ENCODE peak calls at places on chromosomes 4 and X, in five cellular contexts. One of them, this sample, is unnamed.

GRCh38 chr4:19888587-19888986 is 363.1 kb upstream of the SLIT2 start:
- DNase-seq in heart right ventricle: no peak
- DNase-seq in ovary: no peak
- DNase-seq in cardiac muscle cell: no peak
- DNase-seq in left lung: no peak
- DNase-seq in this sample: no peak

GRCh38 chr4:6342530-6343293 is 73.1 kb downstream of the WFS1 start:
- DNase-seq in heart right ventricle: peak; percentile 39
- DNase-seq in ovary: no peak
- DNase-seq in cardiac muscle cell: peak; percentile 10
- DNase-seq in left lung: peak; percentile 16
- DNase-seq in this sample: no peak

GRCh38 chr4:1323635-1324442 is 23.2 kb upstream of the UVSSA start:
- DNase-seq in heart right ventricle: no peak
- DNase-seq in ovary: no peak
- DNase-seq in cardiac muscle cell: no peak
- DNase-seq in left lung: no peak
- DNase-seq in this sample: peak; percentile 100

GRCh38 chrX:53631156-53631555 is 55.4 kb downstream of the HUWE1 start:
- DNase-seq in heart right ventricle: no peak
- DNase-seq in ovary: no peak
- DNase-seq in cardiac muscle cell: no peak
- DNase-seq in left lung: no peak
- DNase-seq in this sample: no peak

GRCh38 chr4:146675171-146675570 is 36.5 kb downstream of the POU4F2 start:
- DNase-seq in heart right ventricle: no peak
- DNase-seq in ovary: no peak
- DNase-seq in cardiac muscle cell: no peak
- DNase-seq in left lung: no peak
- DNase-seq in this sample: no peak

GRCh38 chr4:119016636-119017035 is 119.0 kb upstream of the MYOZ2 start:
- DNase-seq in heart right ventricle: no peak
- DNase-seq in ovary: no peak
- DNase-seq in cardiac muscle cell: no peak
- DNase-seq in left lung: no peak
- DNase-seq in this sample: no peak

GRCh38 chrX:31871989-31872388 is 800.1 kb upstream of the FTHL17 start:
- DNase-seq in heart right ventricle: no peak
- DNase-seq in ovary: no peak
- DNase-seq in cardiac muscle cell: peak; percentile 49
- DNase-seq in left lung: no peak
- DNase-seq in this sample: no peak

GRCh38 chr4:152778656-152779512 is 646 bp downstream of the TIGD4 start:
- DNase-seq in heart right ventricle: peak; percentile 19
- DNase-seq in ovary: peak; percentile 39
- DNase-seq in cardiac muscle cell: no peak
- DNase-seq in left lung: peak; percentile 81
- DNase-seq in this sample: no peak

GRCh38 chrX:129961180-129962083 is 21.0 kb upstream of the BCORL1 start:
- DNase-seq in heart right ventricle: peak; percentile 54
- DNase-seq in ovary: no peak
- DNase-seq in cardiac muscle cell: peak; percentile 75
- DNase-seq in left lung: peak; percentile 92
- DNase-seq in this sample: no peak

GRCh38 chr4:106793933-106794332 is 242.2 kb downstream of the DKK2 start:
- DNase-seq in heart right ventricle: no peak
- DNase-seq in ovary: no peak
- DNase-seq in cardiac muscle cell: no peak
- DNase-seq in left lung: no peak
- DNase-seq in this sample: no peak

GRCh38 chrX:143240658-143241057 is 214.9 kb downstream of the SPANXN4 start:
- DNase-seq in heart right ventricle: no peak
- DNase-seq in ovary: no peak
- DNase-seq in cardiac muscle cell: no peak
- DNase-seq in left lung: no peak
- DNase-seq in this sample: peak; percentile 0

GRCh38 chr4:56147371-56147770 is 198.6 kb downstream of the CEP135 start:
- DNase-seq in heart right ventricle: no peak
- DNase-seq in ovary: no peak
- DNase-seq in cardiac muscle cell: no peak
- DNase-seq in left lung: no peak
- DNase-seq in this sample: no peak

GRCh38 chr4:168584321-168584771 is 87.5 kb downstream of the PALLD start:
- DNase-seq in heart right ventricle: no peak
- DNase-seq in ovary: no peak
- DNase-seq in cardiac muscle cell: no peak
- DNase-seq in left lung: no peak
- DNase-seq in this sample: peak; percentile 75

GRCh38 chrX:154039577-154039976 is 19.9 kb upstream of the IRAK1 start:
- DNase-seq in heart right ventricle: no peak
- DNase-seq in ovary: peak; percentile 17
- DNase-seq in cardiac muscle cell: no peak
- DNase-seq in left lung: no peak
- DNase-seq in this sample: no peak
- H3K4me1 ChIP-seq in heart right ventricle: peaks cover 52% of the 10 kb centered on the region
- H3K4me1 ChIP-seq in ovary: peaks cover 6% of the 10 kb centered on the region
- H3K4me1 ChIP-seq in cardiac muscle cell: peaks cover 6% of the 10 kb centered on the region
- H3K4me1 ChIP-seq in left lung: peaks cover 63% of the 10 kb centered on the region
- H3K4me1 ChIP-seq in this sample: peaks cover 12% of the 10 kb centered on the region

DNA sequence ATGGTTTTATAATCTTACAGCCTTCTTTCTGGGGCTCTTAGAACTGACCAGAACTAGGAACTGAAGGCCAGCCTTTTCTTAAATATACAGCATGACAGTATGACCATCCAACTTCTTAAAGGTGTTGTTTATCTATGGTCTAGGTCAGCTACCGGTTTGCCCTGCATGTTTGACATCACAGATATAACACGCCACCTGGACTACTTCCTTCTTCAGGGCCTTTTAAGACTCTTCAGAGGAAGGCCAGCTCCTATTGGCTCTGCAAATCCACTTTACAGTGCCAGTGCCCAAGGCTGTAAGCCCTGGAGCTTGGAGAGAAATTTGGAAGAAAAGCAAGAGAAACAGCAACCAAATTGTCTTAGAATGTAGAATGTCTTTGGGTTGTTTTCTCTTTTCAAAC is 185.5 kb downstream of the MGST2 start:
- DNase-seq in heart right ventricle: no peak
- DNase-seq in ovary: no peak
- DNase-seq in cardiac muscle cell: no peak
- DNase-seq in left lung: no peak
- DNase-seq in this sample: no peak
- H3K4me1 ChIP-seq in heart right ventricle: no peaks in the 10 kb centered on the region
- H3K4me1 ChIP-seq in ovary: peaks cover 3% of the 10 kb centered on the region
- H3K4me1 ChIP-seq in cardiac muscle cell: peaks cover 33% of the 10 kb centered on the region
- H3K4me1 ChIP-seq in left lung: peaks cover 3% of the 10 kb centered on the region
- H3K4me1 ChIP-seq in this sample: no peaks in the 10 kb centered on the region

DNA sequence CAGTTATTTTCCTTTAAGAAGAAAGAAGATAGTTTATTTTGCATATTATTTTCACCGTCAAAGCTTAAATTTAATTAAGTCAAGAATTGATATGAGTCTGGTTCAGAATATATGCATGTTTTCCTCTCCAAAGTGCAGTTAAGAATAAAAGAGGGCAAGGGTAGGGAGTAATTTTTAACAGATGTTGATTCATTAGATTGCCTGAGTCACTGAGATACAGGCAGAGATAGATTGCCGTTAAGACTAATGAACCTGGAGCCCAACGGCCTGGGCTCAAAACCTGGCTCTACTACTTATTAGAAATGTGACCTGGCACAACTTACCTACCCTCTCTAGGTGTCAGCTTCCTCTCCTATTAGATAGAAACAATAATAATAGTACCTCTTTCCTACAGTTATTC is 1037.4 kb upstream of the PABPC4L start:
- DNase-seq in heart right ventricle: no peak
- DNase-seq in ovary: no peak
- DNase-seq in cardiac muscle cell: no peak
- DNase-seq in left lung: no peak
- DNase-seq in this sample: no peak
- H3K4me1 ChIP-seq in heart right ventricle: no peaks in the 10 kb centered on the region
- H3K4me1 ChIP-seq in ovary: no peaks in the 10 kb centered on the region
- H3K4me1 ChIP-seq in cardiac muscle cell: peaks cover 4% of the 10 kb centered on the region
- H3K4me1 ChIP-seq in left lung: no peaks in the 10 kb centered on the region
- H3K4me1 ChIP-seq in this sample: no peaks in the 10 kb centered on the region

GRCh38 chr4:182507808-182508207 is 264.6 kb downstream of the TENM3 start:
- DNase-seq in heart right ventricle: no peak
- DNase-seq in ovary: no peak
- DNase-seq in cardiac muscle cell: peak; percentile 29
- DNase-seq in left lung: no peak
- DNase-seq in this sample: no peak

GRCh38 chr4:182502074-182502473 is 258.9 kb downstream of the TENM3 start:
- DNase-seq in heart right ventricle: no peak
- DNase-seq in ovary: no peak
- DNase-seq in cardiac muscle cell: no peak
- DNase-seq in left lung: no peak
- DNase-seq in this sample: no peak

GRCh38 chr4:182504440-182504839 is 261.2 kb downstream of the TENM3 start:
- DNase-seq in heart right ventricle: no peak
- DNase-seq in ovary: no peak
- DNase-seq in cardiac muscle cell: no peak
- DNase-seq in left lung: no peak
- DNase-seq in this sample: no peak
- H3K4me1 ChIP-seq in heart right ventricle: no peaks in the 10 kb centered on the region
- H3K4me1 ChIP-seq in ovary: no peaks in the 10 kb centered on the region
- H3K4me1 ChIP-seq in cardiac muscle cell: no peaks in the 10 kb centered on the region
- H3K4me1 ChIP-seq in left lung: no peaks in the 10 kb centered on the region
- H3K4me1 ChIP-seq in this sample: no peaks in the 10 kb centered on the region

DNA sequence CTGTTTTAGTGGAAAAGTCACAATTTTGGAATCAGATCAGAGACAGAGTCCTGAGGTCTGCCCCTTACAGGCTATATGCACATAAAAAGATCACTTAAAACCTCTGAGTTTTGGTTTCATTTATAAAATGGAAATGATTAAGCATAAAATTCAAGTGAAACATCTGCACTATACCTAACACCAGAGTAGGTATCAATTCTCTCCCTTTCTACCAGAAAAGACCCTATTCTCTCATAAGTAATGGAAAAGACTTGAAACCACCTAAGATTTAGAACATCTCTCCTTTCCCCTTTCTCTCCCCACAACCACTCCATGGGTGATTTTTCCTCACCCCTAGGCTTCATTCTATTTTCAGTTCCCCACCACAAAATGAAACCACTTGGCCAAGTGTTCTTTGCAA is 907 bp downstream of the LHFPL1 start:
- DNase-seq in heart right ventricle: no peak
- DNase-seq in ovary: no peak
- DNase-seq in cardiac muscle cell: no peak
- DNase-seq in left lung: no peak
- DNase-seq in this sample: no peak
- H3K4me1 ChIP-seq in heart right ventricle: peaks cover 18% of the 10 kb centered on the region
- H3K4me1 ChIP-seq in ovary: no peaks in the 10 kb centered on the region
- H3K4me1 ChIP-seq in cardiac muscle cell: peaks cover 7% of the 10 kb centered on the region
- H3K4me1 ChIP-seq in left lung: no peaks in the 10 kb centered on the region
- H3K4me1 ChIP-seq in this sample: no peaks in the 10 kb centered on the region

GRCh38 chr4:30770049-30770549 is 49.9 kb downstream of the PCDH7 start:
- DNase-seq in heart right ventricle: no peak
- DNase-seq in ovary: no peak
- DNase-seq in cardiac muscle cell: no peak
- DNase-seq in left lung: no peak
- DNase-seq in this sample: peak; percentile 90

GRCh38 chr4:30769093-30769492 is 48.9 kb downstream of the PCDH7 start:
- DNase-seq in heart right ventricle: no peak
- DNase-seq in ovary: no peak
- DNase-seq in cardiac muscle cell: peak; percentile 45
- DNase-seq in left lung: no peak
- DNase-seq in this sample: no peak

GRCh38 chr4:30765022-30765421 is 44.9 kb downstream of the PCDH7 start:
- DNase-seq in heart right ventricle: no peak
- DNase-seq in ovary: no peak
- DNase-seq in cardiac muscle cell: no peak
- DNase-seq in left lung: no peak
- DNase-seq in this sample: no peak

GRCh38 chr4:30767147-30767546 is 47.0 kb downstream of the PCDH7 start:
- DNase-seq in heart right ventricle: no peak
- DNase-seq in ovary: no peak
- DNase-seq in cardiac muscle cell: no peak
- DNase-seq in left lung: no peak
- DNase-seq in this sample: no peak

DNA sequence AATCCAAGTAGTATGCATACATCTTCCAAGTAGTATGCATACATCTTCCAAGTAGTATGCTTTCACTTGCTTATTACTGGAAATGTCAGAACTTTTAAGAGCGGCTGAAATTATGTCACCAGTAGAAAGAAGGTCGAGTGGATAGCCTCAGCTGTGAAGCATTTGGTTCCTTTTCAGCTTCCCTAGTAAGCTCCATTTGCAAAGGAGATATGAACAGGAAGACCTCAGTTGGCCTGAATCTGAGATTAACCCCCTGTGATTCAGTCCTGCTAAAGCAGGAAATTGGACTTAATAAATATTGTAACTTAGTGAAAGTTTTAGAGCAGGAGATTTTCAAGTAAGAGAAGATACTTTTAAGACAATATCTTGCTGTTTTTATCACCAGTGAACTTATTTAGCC is 48.1 kb downstream of the PCDH7 start:
- DNase-seq in heart right ventricle: no peak
- DNase-seq in ovary: no peak
- DNase-seq in cardiac muscle cell: no peak
- DNase-seq in left lung: no peak
- DNase-seq in this sample: no peak
- H3K4me1 ChIP-seq in heart right ventricle: no peaks in the 10 kb centered on the region
- H3K4me1 ChIP-seq in ovary: no peaks in the 10 kb centered on the region
- H3K4me1 ChIP-seq in cardiac muscle cell: peaks cover 38% of the 10 kb centered on the region
- H3K4me1 ChIP-seq in left lung: no peaks in the 10 kb centered on the region
- H3K4me1 ChIP-seq in this sample: peaks cover 39% of the 10 kb centered on the region

This sample was measured in foreskin keratinocyte.